ENCODE peak calls at places on chromosomes 5 and 9, in six cellular contexts. I is CD8-positive, alpha-beta T cell; J is hepatocyte; G is aorta; Y is small intestine; K is tibial artery. M is an unnamed sample.
A peak's percentile ranks its signal among the peaks of the same experiment; 100 is the strongest.

GRCh38 chr5:109413463-109413862 is 3.7 kb upstream of the PJA2 start:
- DNase-seq in I (no peak), J (peak; percentile 16), G (no peak), Y (no peak), K (no peak), M (no peak)

GRCh38 chr5:165630211-165630866 is 2124.9 kb downstream of the MAT2B start:
- DNase-seq in I (no peak), J (peak; percentile 84), G (no peak), Y (peak; percentile 75), K (peak; percentile 22), M (peak; percentile 78)

GRCh38 chr5:36356915-36357314 is 55.2 kb upstream of the RANBP3L start:
- DNase-seq in I (no peak), J (no peak), G (no peak), Y (no peak), K (no peak), M (no peak)

GRCh38 chr9:107653263-107653821 is 163.8 kb upstream of the KLF4 start:
- DNase-seq in I (no peak), J (no peak), G (no peak), Y (peak; percentile 8), K (no peak), M (no peak)

GRCh38 chr5:150485770-150486401 is 22.0 kb upstream of the NDST1 start:
- DNase-seq in I (peak; percentile 15), J (peak; percentile 83), G (peak; percentile 82), Y (peak; percentile 36), K (peak; percentile 67), M (no peak)

GRCh38 chr5:57841671-57842375 is 359.2 kb upstream of the ACTBL2 start:
- DNase-seq in I (no peak), J (peak; percentile 66), G (no peak), Y (no peak), K (no peak), M (peak; percentile 58)

GRCh38 chr5:31023105-31023504 is 170.4 kb upstream of the CDH6 start:
- DNase-seq in I (no peak), J (no peak), G (no peak), Y (no peak), K (no peak), M (no peak)

GRCh38 chr9:72721086-72721485 is 199.7 kb downstream of the TMC1 start:
- DNase-seq in I (no peak), J (no peak), G (no peak), Y (no peak), K (no peak), M (no peak)

GRCh38 chr9:504921-505821 is 290.5 kb downstream of the DOCK8 start:
- DNase-seq in I (no peak), J (peak; percentile 55), G (peak; percentile 51), Y (peak; percentile 30), K (peak; percentile 30), M (no peak)

GRCh38 chr9:134236001-134236421 is 71.6 kb upstream of the RNU6ATAC start:
- DNase-seq in I (no peak), J (no peak), G (no peak), Y (no peak), K (peak; percentile 32), M (no peak)

GRCh38 chr5:68441309-68441708 is 225.8 kb downstream of the PIK3R1 start:
- DNase-seq in I (no peak), J (no peak), G (no peak), Y (no peak), K (no peak), M (no peak)

GRCh38 chr5:17217421-17218352 is at the start of gene BASP1:
- DNase-seq in I (peak; percentile 22), J (peak; percentile 94), G (peak; percentile 92), Y (no peak), K (peak; percentile 69), M (no peak)

GRCh38 chr9:77816641-77817341 is 168.7 kb upstream of the GNA14 start:
- DNase-seq in I (no peak), J (no peak), G (no peak), Y (no peak), K (no peak), M (no peak)

GRCh38 chr5:170055606-170056005 is 50.1 kb upstream of the FOXI1 start:
- DNase-seq in I (no peak), J (no peak), G (no peak), Y (no peak), K (no peak), M (no peak)

GRCh38 chr5:102589661-102590060 is 90.9 kb upstream of the SLCO6A1 start:
- DNase-seq in I (no peak), J (no peak), G (no peak), Y (no peak), K (no peak), M (no peak)

GRCh38 chr9:32255026-32255425 is 129.4 kb upstream of the ACO1 start:
- DNase-seq in I (no peak), J (no peak), G (no peak), Y (no peak), K (no peak), M (no peak)

GRCh38 chr5:142544946-142545652 is 140.8 kb downstream of the FGF1 start:
- DNase-seq in I (no peak), J (no peak), G (no peak), Y (no peak), K (no peak), M (no peak)

GRCh38 chr5:86968311-86968753 is 299.4 kb upstream of the RASA1 start:
- DNase-seq in I (no peak), J (peak; percentile 51), G (no peak), Y (no peak), K (no peak), M (no peak)

GRCh38 chr9:125074976-125075375 is 68.4 kb downstream of the SCAI start:
- DNase-seq in I (no peak), J (no peak), G (no peak), Y (no peak), K (no peak), M (no peak)

GRCh38 chr5:175706499-175706898 is 48.6 kb downstream of the HRH2 start:
- DNase-seq in I (no peak), J (peak; percentile 72), G (no peak), Y (peak; percentile 31), K (no peak), M (no peak)

GRCh38 chr5:122351416-122352157 is 39.5 kb downstream of the SNCAIP start:
- DNase-seq in I (no peak), J (no peak), G (no peak), Y (no peak), K (no peak), M (no peak)

GRCh38 chr9:131728961-131729360 is 10.9 kb downstream of the RAPGEF1 start:
- DNase-seq in I (peak; percentile 62), J (no peak), G (no peak), Y (no peak), K (no peak), M (no peak)

DNA sequence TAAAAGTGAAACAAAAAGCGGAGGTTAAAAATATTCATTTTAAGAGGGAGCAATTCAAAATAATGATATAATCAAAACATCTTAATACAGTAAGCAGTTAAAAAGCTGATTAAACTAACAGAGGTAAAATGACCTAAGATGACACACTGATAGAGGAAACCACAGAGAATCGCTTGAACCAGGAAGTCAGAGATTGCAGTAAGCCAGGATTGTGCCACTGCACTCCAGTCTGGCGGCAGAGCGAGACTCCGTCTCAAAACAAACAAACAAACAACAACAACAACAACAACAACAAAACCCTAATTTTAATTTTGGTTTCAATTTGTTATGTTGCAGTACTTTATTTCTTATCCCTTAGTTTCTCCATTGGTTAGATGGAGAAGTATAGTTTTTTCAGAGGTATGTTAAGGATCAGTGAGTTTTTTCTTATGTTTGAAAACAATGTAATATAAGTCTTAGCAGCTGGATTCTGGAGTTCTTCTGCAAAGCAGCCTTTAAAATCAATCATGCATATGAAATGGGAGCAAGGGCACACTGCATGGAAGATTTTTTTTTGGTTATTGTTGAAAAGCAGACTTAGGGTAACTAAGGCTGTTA is 58.5 kb downstream of the MLANA start:
- DNase-seq in I (no peak), J (peak; percentile 4), G (no peak), Y (peak; percentile 41), K (no peak), M (no peak)
- H3K4me3 ChIP-seq in I (no peak overlapping the region), J (no peak overlapping the region), G (no peak overlapping the region), Y (no peak overlapping the region), K (no peak overlapping the region), M (no peak overlapping the region)

GRCh38 chr5:10736354-10736753 is 24.7 kb downstream of the DAP start:
- DNase-seq in I (no peak), J (no peak), G (no peak), Y (no peak), K (no peak), M (no peak)

GRCh38 chr5:10736808-10737207 is 24.2 kb downstream of the DAP start:
- DNase-seq in I (no peak), J (no peak), G (no peak), Y (no peak), K (no peak), M (no peak)

GRCh38 chr5:10735569-10736255 is 25.3 kb downstream of the DAP start:
- DNase-seq in I (no peak), J (no peak), G (no peak), Y (no peak), K (no peak), M (no peak)

GRCh38 chr5:10740384-10740783 is 20.6 kb downstream of the DAP start:
- DNase-seq in I (no peak), J (no peak), G (no peak), Y (no peak), K (no peak), M (no peak)

DNA sequence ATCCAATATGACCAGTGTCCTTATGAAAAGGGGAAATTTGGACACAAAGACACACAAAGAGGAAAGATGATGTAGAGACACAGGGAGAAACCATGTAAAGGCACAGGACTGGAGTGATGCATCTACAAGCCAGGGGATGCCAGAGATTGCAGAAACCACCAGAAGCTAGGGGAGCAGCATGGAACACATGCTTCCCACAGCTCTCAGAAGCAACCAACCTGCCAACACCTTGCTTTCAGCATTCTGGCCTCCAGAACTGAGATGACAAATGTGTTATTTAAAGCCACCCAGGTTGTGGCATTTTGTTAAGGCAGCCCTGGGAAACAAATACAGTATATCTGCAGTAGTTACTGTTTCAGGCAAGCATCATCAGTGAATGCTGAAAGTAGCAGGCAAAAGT is 23.2 kb downstream of the DAP start:
- DNase-seq in I (no peak), J (no peak), G (no peak), Y (no peak), K (no peak), M (no peak)
- H3K36me3 ChIP-seq in I (no peaks in the 10 kb centered on the region), J (no peaks in the 10 kb centered on the region), G (peaks cover 7% of the 10 kb centered on the region), Y (peaks cover 3% of the 10 kb centered on the region), K (peaks cover 10% of the 10 kb centered on the region), M (no peaks in the 10 kb centered on the region)

DNA sequence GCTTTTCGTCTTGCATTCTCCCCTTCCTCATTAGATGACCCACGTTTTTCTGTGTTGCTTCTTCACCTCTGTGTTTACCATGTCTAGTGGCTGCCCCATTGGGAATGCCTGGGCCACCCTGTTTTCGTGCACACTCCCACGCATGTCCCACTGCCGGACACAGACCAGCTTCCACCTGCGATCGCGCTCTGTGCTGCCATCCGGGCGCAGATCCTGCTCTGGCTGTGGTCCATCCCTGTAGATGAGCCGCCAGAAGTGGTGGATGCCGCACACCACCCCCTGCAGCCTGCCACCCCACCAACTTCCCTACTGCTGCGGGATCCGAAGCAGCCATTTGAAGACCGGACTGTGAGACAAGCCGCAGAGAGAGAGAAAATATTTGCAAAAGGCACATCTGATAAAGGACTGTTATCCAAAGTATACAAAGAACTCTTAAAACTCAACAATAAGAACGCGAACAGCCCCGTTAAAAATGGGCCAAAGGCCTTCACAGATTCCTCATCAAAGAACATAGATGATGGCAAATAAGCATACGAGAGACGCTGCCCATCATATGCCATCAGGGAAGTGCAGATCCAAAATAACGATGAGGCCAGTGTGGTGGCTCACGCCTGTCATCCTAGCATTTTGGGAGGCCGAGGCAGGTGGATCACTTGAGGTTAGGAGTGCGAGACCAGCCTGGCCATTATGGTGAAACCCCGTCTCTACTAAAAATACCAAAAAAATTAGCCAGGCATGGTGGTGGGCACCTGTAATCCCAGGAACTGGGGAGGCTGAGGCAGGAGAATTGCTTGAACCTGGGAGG is 163.7 kb downstream of the COL23A1 start:
- DNase-seq in I (no peak), J (no peak), G (peak; percentile 22), Y (no peak), K (no peak), M (no peak)
- H3K9me3 ChIP-seq in I (no peaks in the 10 kb centered on the region), J (no peaks in the 10 kb centered on the region), G (no peaks in the 10 kb centered on the region), Y (no peaks in the 10 kb centered on the region), K (no peaks in the 10 kb centered on the region), M (no peaks in the 10 kb centered on the region)

GRCh38 chr9:128072144-128073021 is 4.4 kb downstream of the SLC25A25 start:
- DNase-seq in I (peak; percentile 63), J (peak; percentile 78), G (peak; percentile 92), Y (peak; percentile 37), K (peak; percentile 93), M (no peak)
- H3K4me3 ChIP-seq in I (peak overlapping the region; percentile 55), J (no peak overlapping the region), G (no peak overlapping the region), Y (peak overlapping the region; percentile 1), K (no peak overlapping the region), M (no peak overlapping the region)